ENCODE peak calls at places on chromosomes 1 and 21, in seven cellular contexts. E is IMR-90, B is mesenchymal stem cell, Q is mesendoderm, T is H1, S is H9, W is neuronal stem cell. V is an unnamed sample.

GRCh38 chr1:96508226-96508625 is 213.4 kb upstream of the PTBP2 start:
- DNase-seq in T (no peak), Q (no peak), S (no peak), B (no peak), E (no peak), W (no peak), V (no peak)

GRCh38 chr21:29293495-29293894 is 5.2 kb upstream of the BACH1 start:
- DNase-seq in B (no peak), Q (no peak), W (no peak), S (no peak), E (no peak), T (no peak), V (no peak)

GRCh38 chr1:8533907-8534306 is 216.0 kb downstream of the SLC45A1 start:
- DNase-seq in E (no peak), T (no peak), B (no peak), Q (no peak), W (no peak), S (no peak), V (no peak)

GRCh38 chr1:56576880-56577858 is 2.2 kb downstream of the PLPP3 start:
- DNase-seq in E (peak; percentile 40), B (peak; percentile 49), S (peak; percentile 38), W (no peak), T (no peak), Q (peak; percentile 66), V (peak; percentile 37)

GRCh38 chr1:190957565-190957964 is 479.9 kb upstream of the BRINP3 start:
- DNase-seq in Q (no peak), E (peak; percentile 6), W (no peak), S (no peak), T (no peak), B (no peak), V (no peak)

GRCh38 chr1:85339089-85339488 is 62.7 kb upstream of the BCL10 start:
- DNase-seq in E (peak; percentile 76), B (peak; percentile 32), T (no peak), Q (peak; percentile 66), S (no peak), W (no peak), V (no peak)

GRCh38 chr1:65174585-65174984 is 26.6 kb downstream of the AK4 start:
- DNase-seq in B (peak; percentile 86), E (peak; percentile 94), S (no peak), W (no peak), Q (no peak), T (no peak), V (peak; percentile 8)

GRCh38 chr1:40780678-40781613 is 2.6 kb upstream of the KCNQ4 start:
- DNase-seq in T (no peak), Q (no peak), E (peak; percentile 32), S (no peak), W (no peak), B (peak; percentile 51), V (peak; percentile 31)

GRCh38 chr1:183632087-183632486 is 3.5 kb downstream of the ARPC5 start:
- DNase-seq in Q (no peak), S (no peak), W (no peak), T (no peak), B (peak; percentile 51), E (peak; percentile 79), V (peak; percentile 92)

GRCh38 chr1:108200627-108201106 is 524 bp upstream of the SLC25A24 start:
- DNase-seq in S (no peak), B (peak; percentile 65), T (no peak), W (no peak), Q (peak; percentile 41), E (peak; percentile 79), V (peak; percentile 37)

GRCh38 chr1:197198911-197199310 is 52.4 kb upstream of the ASPM start:
- DNase-seq in E (no peak), S (no peak), Q (no peak), T (no peak), B (no peak), W (no peak), V (no peak)

GRCh38 chr21:44079846-44080245 is 27.4 kb upstream of the PWP2 start:
- DNase-seq in W (no peak), Q (no peak), T (no peak), E (no peak), S (no peak), B (no peak), V (no peak)

GRCh38 chr1:7581754-7582264 is 189.3 kb upstream of the VAMP3 start:
- DNase-seq in W (no peak), B (no peak), Q (peak; percentile 45), S (no peak), E (no peak), T (no peak), V (no peak)

GRCh38 chr1:48462716-48463285 is 9.2 kb downstream of the SPATA6 start:
- DNase-seq in T (no peak), S (no peak), B (no peak), Q (peak; percentile 43), W (no peak), E (no peak), V (no peak)

GRCh38 chr1:153510984-153511410 is 24.8 kb downstream of the S100A6 start:
- DNase-seq in W (peak; percentile 71), T (peak; percentile 93), Q (peak; percentile 87), E (peak; percentile 74), S (peak; percentile 92), B (peak; percentile 79), V (peak; percentile 91)

GRCh38 chr21:27060190-27060589 is 93.3 kb upstream of the ADAMTS5 start:
- DNase-seq in W (no peak), E (peak; percentile 82), T (no peak), B (peak; percentile 13), Q (no peak), S (no peak), V (no peak)

GRCh38 chr1:210233495-210234253 is 1.1 kb downstream of the SERTAD4 start:
- DNase-seq in Q (peak; percentile 75), B (peak; percentile 73), T (peak; percentile 76), E (peak; percentile 52), W (peak; percentile 53), S (peak; percentile 61), V (peak; percentile 74)
- H3K9ac ChIP-seq in Q (peak overlapping the region; percentile 78), B (peak overlapping the region; percentile 45), T (no peak overlapping the region), E (no peak overlapping the region), W (peak overlapping the region; percentile 95), S (peak overlapping the region; percentile 46), V (peak overlapping the region; percentile 93)

DNA sequence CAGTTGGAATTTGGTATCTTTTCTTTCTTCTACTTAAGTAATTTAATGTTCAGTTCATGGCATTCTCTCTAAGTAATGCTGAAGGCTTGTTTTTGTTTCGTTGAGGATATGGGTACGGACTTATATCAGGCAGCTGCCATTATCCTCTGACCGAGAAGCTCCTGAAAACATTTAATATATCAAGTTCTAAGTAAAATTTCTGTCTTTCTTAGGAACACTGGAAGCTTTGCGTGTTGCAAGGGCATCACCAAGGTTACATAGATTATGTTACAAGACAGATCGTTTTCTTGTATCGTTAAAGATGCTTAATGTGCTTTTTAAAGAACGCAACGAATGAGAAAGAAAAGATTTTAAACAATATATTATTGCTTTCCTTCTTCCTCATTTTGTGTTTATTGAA is 1.0 kb upstream of the GALNT2 start:
- DNase-seq in Q (no peak), E (no peak), T (no peak), W (no peak), S (no peak), B (no peak), V (no peak)
- H3K23ac ChIP-seq in Q (no peak overlapping the region), E (no peak overlapping the region), T (no peak overlapping the region), W (no peak overlapping the region), S (no peak overlapping the region), B (no peak overlapping the region), V (no peak overlapping the region)

GRCh38 chr1:227917081-227917950 is 30.4 kb downstream of the WNT9A start:
- DNase-seq in E (no peak), T (no peak), Q (no peak), B (no peak), S (no peak), W (peak; percentile 61), V (no peak)

GRCh38 chr1:227919916-227920315 is 27.8 kb downstream of the WNT9A start:
- DNase-seq in S (peak; percentile 81), T (no peak), W (no peak), B (no peak), Q (peak; percentile 87), E (no peak), V (no peak)

GRCh38 chr1:227920426-227920825 is 27.3 kb downstream of the WNT9A start:
- DNase-seq in Q (no peak), B (no peak), T (no peak), S (no peak), W (no peak), E (no peak), V (no peak)

GRCh38 chr1:227918083-227918700 is 29.5 kb downstream of the WNT9A start:
- DNase-seq in B (no peak), S (no peak), T (no peak), Q (no peak), E (no peak), W (no peak), V (no peak)

GRCh38 chr1:227918736-227919135 is 29.0 kb downstream of the WNT9A start:
- DNase-seq in S (no peak), T (no peak), B (no peak), W (no peak), E (no peak), Q (no peak), V (no peak)
- H3K18ac ChIP-seq in S (no peak overlapping the region), T (no peak overlapping the region), B (no peak overlapping the region), W (no peak overlapping the region), E (no peak overlapping the region), Q (no peak overlapping the region), V (no peak overlapping the region)

DNA sequence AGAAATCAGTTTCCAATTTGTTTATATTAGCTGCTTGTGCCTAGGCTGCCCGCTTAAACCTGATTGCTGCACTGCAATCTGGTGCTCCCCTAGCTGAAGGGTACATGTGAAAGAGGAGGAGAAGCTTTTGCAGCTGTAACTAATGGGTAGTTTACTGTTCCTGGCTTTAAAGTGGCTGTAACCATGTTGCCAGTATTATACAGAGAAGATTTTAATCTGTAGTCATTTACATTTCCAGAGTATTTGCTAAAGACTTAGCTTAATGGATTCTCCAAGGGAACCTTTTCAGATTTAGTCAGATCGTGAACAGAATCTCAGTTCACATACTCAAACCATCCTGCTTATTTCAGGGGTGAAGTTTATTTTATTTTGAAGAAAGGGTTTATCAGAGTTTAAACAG is 22.9 kb downstream of the AHCYL1 start:
- DNase-seq in T (no peak), E (no peak), B (no peak), W (no peak), S (no peak), Q (no peak), V (no peak)
- H3K9ac ChIP-seq in T (no peak overlapping the region), E (no peak overlapping the region), B (no peak overlapping the region), W (no peak overlapping the region), S (no peak overlapping the region), Q (no peak overlapping the region), V (no peak overlapping the region)

V was measured in trophoblast cell.